ENCODE peak calls at places on chromosomes 16 and 17, in nine cellular contexts. H is tibial nerve, I is A549, L is upper lobe of left lung, T is transverse colon, W is stomach, A is suprapubic skin, F is HepG2, G is H1. R is an unnamed sample. For H3K4me1, the result is how much of the 10 kb centered on the place peaks cover.

GRCh38 chr16:30379165-30379783 is 3.1 kb downstream of the SEPTIN1 start:
- DNase-seq in F (no peak), G (no peak), H (no peak), L (no peak), W (no peak), A (no peak), T (no peak), I (no peak), R (no peak)

GRCh38 chr17:71830916-71831315 is 289.9 kb upstream of the SOX9 start:
- DNase-seq in I (no peak), L (no peak), H (no peak), F (no peak), W (no peak), T (no peak), A (no peak), G (peak), R (no peak)

GRCh38 chr16:19923396-19923795 is 38.7 kb upstream of the GPRC5B start:
- DNase-seq in F (no peak), G (no peak), I (no peak), A (no peak), H (no peak), W (no peak), T (peak), L (no peak), R (no peak)

GRCh38 chr16:10888320-10888937 is 11.4 kb downstream of the CIITA start:
- DNase-seq in L (no peak), I (no peak), T (no peak), W (no peak), H (no peak), G (no peak), F (no peak), A (no peak), R (no peak)

GRCh38 chr17:62895256-62895649 is 70.8 kb upstream of the TANC2 start:
- DNase-seq in A (no peak), L (no peak), G (no peak), T (no peak), I (no peak), W (no peak), F (no peak), H (no peak), R (no peak)

GRCh38 chr16:8660841-8661301 is 13.5 kb upstream of the ABAT start:
- DNase-seq in W (peak), F (peak), L (peak), I (peak), H (peak), G (peak), T (peak), A (no peak), R (peak)

GRCh38 chr16:50306287-50306686 is 39.9 kb downstream of the ADCY7 start:
- DNase-seq in L (no peak), I (no peak), G (peak), W (peak), A (peak), F (no peak), H (no peak), T (no peak), R (no peak)

GRCh38 chr17:6666077-6666521 is 14.5 kb downstream of the C17orf100 start:
- DNase-seq in L (peak), T (peak), G (peak), F (peak), A (peak), W (peak), I (peak), H (peak), R (peak)

GRCh38 chr16:74073471-74073870 is 223.1 kb upstream of the PSMD7 start:
- DNase-seq in G (no peak), T (no peak), W (no peak), A (peak), H (no peak), I (no peak), L (no peak), F (no peak), R (no peak)

GRCh38 chr17:21370430-21370829 is 5.7 kb upstream of the KCNJ12 start:
- DNase-seq in W (no peak), A (no peak), H (no peak), I (no peak), G (no peak), T (no peak), F (no peak), L (no peak), R (no peak)

GRCh38 chr17:80671823-80672105 is 127.1 kb downstream of the RPTOR start:
- DNase-seq in H (no peak), F (no peak), A (no peak), G (no peak), I (no peak), L (no peak), W (no peak), T (no peak), R (no peak)

GRCh38 chr16:83803811-83804210 is 4.0 kb upstream of the HSBP1 start:
- DNase-seq in H (no peak), A (no peak), G (no peak), F (no peak), T (no peak), L (no peak), W (no peak), I (no peak), R (no peak)

GRCh38 chr16:66013497-66013896 is 353.0 kb upstream of the CDH5 start:
- DNase-seq in A (no peak), W (no peak), T (no peak), L (no peak), F (no peak), I (no peak), G (no peak), H (no peak), R (no peak)

GRCh38 chr17:68094481-68095078 is 59.0 kb downstream of the KPNA2 start:
- DNase-seq in F (peak), H (no peak), T (no peak), I (no peak), L (no peak), A (no peak), W (no peak), G (no peak), R (no peak)

GRCh38 chr17:39938140-39938869 is 10.8 kb downstream of the LRRC3C start:
- DNase-seq in H (no peak), F (peak), A (no peak), W (no peak), I (no peak), G (no peak), T (no peak), L (no peak), R (no peak)

GRCh38 chr16:56852401-56852730 is 12.6 kb upstream of the SLC12A3 start:
- DNase-seq in T (no peak), H (no peak), A (peak), W (no peak), F (no peak), G (no peak), L (no peak), I (no peak), R (no peak)

GRCh38 chr16:56848955-56849689 is 15.9 kb upstream of the SLC12A3 start:
- DNase-seq in G (no peak), I (no peak), L (no peak), T (no peak), H (no peak), A (peak), F (peak), W (no peak), R (peak)

GRCh38 chr16:56852968-56853367 is 12.0 kb upstream of the SLC12A3 start:
- DNase-seq in W (no peak), T (no peak), F (no peak), H (no peak), G (no peak), I (no peak), A (peak), L (no peak), R (no peak)

GRCh38 chr16:56849690-56850680 is 15.0 kb upstream of the SLC12A3 start:
- DNase-seq in H (no peak), F (peak), L (no peak), T (no peak), W (no peak), G (no peak), I (no peak), A (peak), R (no peak)

GRCh38 chr16:56851671-56852400 is 13.2 kb upstream of the SLC12A3 start:
- DNase-seq in F (peak), H (no peak), W (no peak), G (no peak), I (peak), T (no peak), L (no peak), A (peak), R (no peak)
- H3K4me1 ChIP-seq in F (half or more), H (under half), W (under half), G (under half), I (under half), T (under half), L (under half), A (under half), R (under half)

DNA sequence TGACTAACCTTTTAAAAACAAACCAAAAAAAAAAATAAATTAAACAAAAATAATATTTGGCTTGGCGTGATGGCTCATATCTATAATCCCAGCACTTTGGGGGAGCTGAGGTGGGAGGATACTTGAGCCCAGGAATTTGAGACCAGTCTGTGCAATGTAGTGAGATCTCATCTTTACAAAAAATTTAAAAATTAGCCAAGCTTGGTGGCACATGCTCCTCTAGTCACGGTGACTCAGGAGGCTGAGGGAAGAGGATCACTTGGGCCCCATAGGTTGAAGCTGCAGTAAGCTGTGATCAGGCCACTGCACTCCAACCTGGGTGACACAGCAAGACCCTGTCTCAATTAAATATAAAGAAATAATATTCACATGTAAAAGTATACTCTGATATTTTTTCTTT is 12.2 kb downstream of the GNGT2 start:
- DNase-seq in L (no peak), G (no peak), H (no peak), W (no peak), T (no peak), A (peak), I (peak), F (no peak), R (no peak)
- TF ChIP-seq EP300 in L (no peak), G (no peak), H (no peak), W (no peak), T (no peak), A (no peak), I (no peak), F (no peak), R (no peak)

GRCh38 chr17:8818047-8818446 is 18.9 kb upstream of the MFSD6L start:
- DNase-seq in I (no peak), F (no peak), G (peak), L (no peak), H (no peak), T (no peak), A (peak), W (no peak), R (no peak)
- TF ChIP-seq POLR2A in I (no peak), F (no peak), G (no peak), L (no peak), H (no peak), T (no peak), A (no peak), W (no peak), R (no peak)

GRCh38 chr16:534089-534635 is 6.7 kb downstream of the CAPN15 start:
- DNase-seq in F (no peak), I (no peak), W (peak), H (no peak), L (no peak), G (no peak), A (no peak), T (peak), R (no peak)

GRCh38 chr16:535446-536405 is 8.2 kb downstream of the CAPN15 start:
- DNase-seq in T (peak), G (no peak), F (no peak), W (peak), I (peak), H (no peak), A (no peak), L (peak), R (no peak)

GRCh38 chr16:537415-538335 is 10.2 kb downstream of the CAPN15 start:
- DNase-seq in G (no peak), A (no peak), T (no peak), L (no peak), H (no peak), F (no peak), I (no peak), W (no peak), R (no peak)

GRCh38 chr16:534856-535445 is 7.4 kb downstream of the CAPN15 start:
- DNase-seq in H (no peak), T (no peak), G (no peak), L (no peak), W (no peak), I (no peak), F (no peak), A (no peak), R (no peak)

GRCh38 chr16:536746-537145 is 9.2 kb downstream of the CAPN15 start:
- DNase-seq in L (no peak), G (no peak), I (no peak), T (no peak), W (no peak), A (no peak), H (no peak), F (no peak), R (no peak)
- H3K4me1 ChIP-seq in L (under half), G (under half), I (under half), T (under half), W (under half), A (under half), H (under half), F (under half), R (under half)

GRCh38 chr16:88534731-88535141 is 35.5 kb upstream of the ZC3H18 start:
- DNase-seq in F (no peak), H (no peak), W (no peak), L (peak), A (no peak), G (no peak), T (peak), I (peak), R (peak)
- TF ChIP-seq EP300 in F (no peak), H (no peak), W (no peak), L (no peak), A (no peak), G (no peak), T (no peak), I (no peak), R (no peak)

GRCh38 chr17:61701334-61701733 is 110.3 kb upstream of the NACA2 start:
- DNase-seq in L (no peak), G (no peak), I (no peak), W (no peak), F (no peak), H (no peak), A (no peak), T (no peak), R (no peak)
- TF ChIP-seq POLR2A in L (no peak), G (no peak), I (no peak), W (no peak), F (no peak), H (no peak), A (no peak), T (no peak), R (no peak)

GRCh38 chr16:70267516-70267915 is 15.8 kb upstream of the EXOSC6 start:
- DNase-seq in H (no peak), W (peak), A (peak), I (peak), T (peak), F (peak), L (no peak), G (peak), R (peak)
- H3K4me1 ChIP-seq in H (under half), W (under half), A (under half), I (under half), T (under half), F (under half), L (under half), G (under half), R (under half)

GRCh38 chr17:16459850-16460550 is 32.0 kb downstream of the LRRC75A start:
- DNase-seq in L (no peak), W (no peak), G (no peak), F (no peak), H (no peak), T (no peak), A (no peak), I (no peak), R (no peak)

GRCh38 chr17:16453493-16453851 is 38.1 kb downstream of the TRPV2 start:
- DNase-seq in F (no peak), I (no peak), G (no peak), W (no peak), H (no peak), T (no peak), L (no peak), A (no peak), R (no peak)

GRCh38 chr17:16459271-16459670 is 32.7 kb downstream of the LRRC75A start:
- DNase-seq in L (no peak), T (no peak), F (no peak), A (no peak), W (no peak), G (no peak), I (no peak), H (no peak), R (no peak)

GRCh38 chr17:16455997-16456769 is 35.8 kb downstream of the LRRC75A start:
- DNase-seq in T (no peak), G (no peak), H (no peak), A (no peak), W (no peak), F (no peak), L (no peak), I (no peak), R (no peak)

GRCh38 chr17:16456770-16457316 is 35.1 kb downstream of the LRRC75A start:
- DNase-seq in H (no peak), W (no peak), G (no peak), A (no peak), I (no peak), F (no peak), T (no peak), L (no peak), R (no peak)
- TF ChIP-seq EP300 in H (no peak), W (no peak), G (no peak), A (no peak), I (no peak), F (no peak), T (no peak), L (no peak), R (no peak)

DNA sequence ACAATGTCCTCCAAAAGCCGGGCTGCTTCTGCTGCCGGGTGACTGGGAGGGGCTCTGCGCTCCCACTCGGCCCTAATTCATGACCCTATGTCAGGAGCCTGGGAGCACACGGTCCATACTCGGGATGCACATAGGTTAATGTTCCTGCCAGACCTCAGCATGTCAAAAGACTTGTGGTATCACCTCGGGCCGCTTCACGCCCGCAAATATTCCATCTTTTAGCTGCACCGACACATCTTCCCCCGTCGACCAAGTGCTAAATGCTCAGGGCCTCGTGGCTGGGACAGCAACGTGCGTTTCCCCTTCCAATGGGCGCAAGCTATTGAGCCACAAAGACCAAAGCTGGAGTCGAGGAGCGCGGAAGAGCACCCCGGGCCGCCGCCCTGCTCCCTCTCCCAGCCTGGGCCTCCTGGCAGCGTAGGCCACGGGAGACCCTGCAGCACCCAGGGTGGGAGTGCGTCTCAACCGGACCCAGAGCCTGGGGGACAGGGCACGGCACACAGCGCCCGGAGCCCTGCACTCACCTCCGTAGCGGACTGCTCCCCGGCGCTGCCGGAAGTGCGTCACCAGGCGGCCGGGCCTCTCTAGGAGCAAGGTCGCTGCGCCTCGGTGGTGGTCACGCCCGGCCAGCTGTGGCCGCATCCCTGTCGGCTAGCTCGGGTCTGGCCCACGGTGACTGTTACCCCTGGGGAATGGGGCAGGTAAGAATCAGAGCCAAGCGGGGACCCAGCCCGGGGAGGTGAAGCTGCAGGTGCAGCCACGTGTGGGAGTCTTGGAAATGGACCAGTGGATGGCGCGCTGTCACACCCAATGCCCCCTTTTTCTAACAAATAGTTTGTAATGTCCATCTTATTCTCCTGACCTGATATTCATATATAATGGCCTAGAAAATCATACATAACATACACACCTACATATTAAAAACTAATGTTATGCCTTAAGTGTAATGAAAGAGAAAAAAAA is at the start of gene ZNF23:
- DNase-seq in L (peak), G (peak), W (peak), T (peak), A (peak), I (peak), H (peak), F (peak), R (peak)
- TF ChIP-seq POLR2A in L (no peak), G (peak), W (no peak), T (peak), A (peak), I (peak), H (peak), F (peak), R (peak)

GRCh38 chr16:27244363-27244755 is 24.2 kb downstream of the NSMCE1 start:
- DNase-seq in H (no peak), A (no peak), F (no peak), W (no peak), G (no peak), I (no peak), T (no peak), L (peak), R (no peak)
- H3K4me1 ChIP-seq in H (under half), A (under half), F (under half), W (under half), G (under half), I (under half), T (half or more), L (half or more), R (under half)

R was measured in ovary.